ENCODE peak calls at places on chromosomes 7 and 10, in eight cellular contexts. E is activated CD8-positive, alpha-beta memory T cell treated with anti-CD3 and anti-CD28 coated beads, Interleukin-2, amount 10 ng/mL, durations not matched to agents 7 days and 5 days; C is right cardiac atrium; S is activated naive CD8-positive, alpha-beta T cell treated with anti-CD3 and anti-CD28 coated beads, Interleukin-2, amount 50 U/mL, for 24 hours; R is left ventricle myocardium superior; U is SK-N-SH treated with all-trans-retinoic acid at 6 μM for 48 hours; D is HCT116; O is heart right ventricle. X is an unnamed sample.

GRCh38 chr7:132319481-132319880 is 256.8 kb downstream of the PLXNA4 start:
- ATAC-seq in D (no peak), R (no peak), S (no peak), E (no peak), C (no peak), U (no peak), O (no peak), X (no peak)

GRCh38 chr7:64905547-64905946 is 2.5 kb downstream of the ZNF273 start:
- ATAC-seq in D (no peak), U (no peak), C (no peak), R (no peak), E (no peak), S (no peak), O (no peak), X (no peak)

GRCh38 chr7:151246161-151247015 is 2.1 kb downstream of the SMARCD3 start:
- ATAC-seq in S (no peak), R (no peak), O (no peak), D (no peak), C (no peak), U (no peak), E (no peak), X (no peak)

GRCh38 chr7:12831024-12831423 is 143.6 kb downstream of the ARL4A start:
- ATAC-seq in C (no peak), O (no peak), S (no peak), E (no peak), D (no peak), R (no peak), U (no peak), X (no peak)

GRCh38 chr7:150322114-150322832 is 882 bp upstream of the LRRC61 start:
- ATAC-seq in O (no peak), R (no peak), S (peak), E (peak), C (no peak), D (peak), U (no peak), X (peak)

GRCh38 chr7:11436317-11436716 is 395.7 kb downstream of the THSD7A start:
- ATAC-seq in C (no peak), D (no peak), E (no peak), U (no peak), O (no peak), R (no peak), S (no peak), X (no peak)

GRCh38 chr7:142654398-142654797 is 94.9 kb upstream of the PRSS1 start:
- ATAC-seq in S (no peak), C (no peak), E (no peak), R (no peak), D (no peak), O (no peak), U (no peak), X (no peak)

GRCh38 chr10:14478639-14479038 is 147.9 kb upstream of the FRMD4A start:
- ATAC-seq in C (peak), R (peak), U (peak), S (no peak), O (peak), E (no peak), D (peak), X (no peak)

GRCh38 chr7:13115157-13115772 is 427.8 kb downstream of the ARL4A start:
- ATAC-seq in O (no peak), E (no peak), U (peak), C (no peak), D (no peak), R (no peak), S (no peak), X (no peak)

GRCh38 chr10:74208081-74208480 is 57.1 kb downstream of the ADK start:
- ATAC-seq in E (no peak), R (peak), O (peak), S (no peak), C (peak), D (peak), U (no peak), X (no peak)